ENCODE peak calls at places on chromosomes 12 and 14, in six cellular contexts. One of them, this sample, is unnamed.

GRCh38 chr14:73870525-73871235 is 16.0 kb upstream of the ZNF410 start:
- DNase-seq in IMR-90: no peak
- DNase-seq in H1: no peak
- DNase-seq in mesenchymal stem cell: no peak
- DNase-seq in H9: peak
- DNase-seq in trophoblast cell: no peak
- DNase-seq in this sample: no peak

GRCh38 chr12:33455096-33455495 is 15.5 kb upstream of the SYT10 start:
- DNase-seq in IMR-90: no peak
- DNase-seq in H1: no peak
- DNase-seq in mesenchymal stem cell: no peak
- DNase-seq in H9: no peak
- DNase-seq in trophoblast cell: peak
- DNase-seq in this sample: no peak

GRCh38 chr14:81990312-81990761 is 456.7 kb upstream of the SEL1L start:
- DNase-seq in IMR-90: peak
- DNase-seq in H1: peak
- DNase-seq in mesenchymal stem cell: peak
- DNase-seq in H9: peak
- DNase-seq in trophoblast cell: peak
- DNase-seq in this sample: peak

GRCh38 chr12:28089363-28089762 is 100.9 kb upstream of the CCDC91 start:
- DNase-seq in IMR-90: peak
- DNase-seq in H1: no peak
- DNase-seq in mesenchymal stem cell: peak
- DNase-seq in H9: no peak
- DNase-seq in trophoblast cell: no peak
- DNase-seq in this sample: no peak

GRCh38 chr12:103800252-103800771 is 40.7 kb downstream of the NT5DC3 start:
- DNase-seq in IMR-90: peak
- DNase-seq in H1: no peak
- DNase-seq in mesenchymal stem cell: no peak
- DNase-seq in H9: no peak
- DNase-seq in trophoblast cell: no peak
- DNase-seq in this sample: no peak

GRCh38 chr12:98371419-98371818 is 144.0 kb upstream of the TMPO start:
- DNase-seq in IMR-90: no peak
- DNase-seq in H1: no peak
- DNase-seq in mesenchymal stem cell: peak
- DNase-seq in H9: no peak
- DNase-seq in trophoblast cell: no peak
- DNase-seq in this sample: no peak

GRCh38 chr12:34606749-34607519 is 584.6 kb downstream of the ALG10 start:
- DNase-seq in IMR-90: no peak
- DNase-seq in H1: no peak
- DNase-seq in mesenchymal stem cell: no peak
- DNase-seq in H9: no peak
- DNase-seq in trophoblast cell: no peak
- DNase-seq in this sample: no peak

GRCh38 chr12:52119398-52120254 is 40.1 kb downstream of the SMIM41 start:
- DNase-seq in IMR-90: no peak
- DNase-seq in H1: peak
- DNase-seq in mesenchymal stem cell: peak
- DNase-seq in H9: peak
- DNase-seq in trophoblast cell: peak
- DNase-seq in this sample: peak

GRCh38 chr12:111309584-111309983 is 59.3 kb downstream of the PHETA1 start:
- DNase-seq in IMR-90: no peak
- DNase-seq in H1: no peak
- DNase-seq in mesenchymal stem cell: no peak
- DNase-seq in H9: no peak
- DNase-seq in trophoblast cell: no peak
- DNase-seq in this sample: no peak

GRCh38 chr14:90781344-90781761 is 34.9 kb downstream of the TTC7B start:
- DNase-seq in IMR-90: peak
- DNase-seq in H1: no peak
- DNase-seq in mesenchymal stem cell: peak
- DNase-seq in H9: no peak
- DNase-seq in trophoblast cell: no peak
- DNase-seq in this sample: no peak

GRCh38 chr12:40262657-40263056 is 37.9 kb downstream of the LRRK2 start:
- DNase-seq in IMR-90: no peak
- DNase-seq in H1: no peak
- DNase-seq in mesenchymal stem cell: no peak
- DNase-seq in H9: no peak
- DNase-seq in trophoblast cell: no peak
- DNase-seq in this sample: no peak

GRCh38 chr12:53231859-53232640 is at the start of gene RARG:
- DNase-seq in IMR-90: no peak
- DNase-seq in H1: peak
- DNase-seq in mesenchymal stem cell: peak
- DNase-seq in H9: peak
- DNase-seq in trophoblast cell: peak
- DNase-seq in this sample: no peak

GRCh38 chr12:65822732-65823480 is 1.4 kb upstream of the HMGA2 start:
- DNase-seq in IMR-90: peak
- DNase-seq in H1: peak
- DNase-seq in mesenchymal stem cell: peak
- DNase-seq in H9: peak
- DNase-seq in trophoblast cell: peak
- DNase-seq in this sample: peak

GRCh38 chr14:94390372-94391086 is 2.1 kb upstream of the SERPINA1 start:
- DNase-seq in IMR-90: no peak
- DNase-seq in H1: no peak
- DNase-seq in mesenchymal stem cell: no peak
- DNase-seq in H9: no peak
- DNase-seq in trophoblast cell: no peak
- DNase-seq in this sample: no peak

GRCh38 chr14:59632381-59632780 is 55.8 kb upstream of the CCDC175 start:
- DNase-seq in IMR-90: peak
- DNase-seq in H1: peak
- DNase-seq in mesenchymal stem cell: peak
- DNase-seq in H9: peak
- DNase-seq in trophoblast cell: peak
- DNase-seq in this sample: peak

GRCh38 chr14:53663709-53664108 is 292.9 kb downstream of the BMP4 start:
- DNase-seq in IMR-90: peak
- DNase-seq in H1: peak
- DNase-seq in mesenchymal stem cell: peak
- DNase-seq in H9: peak
- DNase-seq in trophoblast cell: no peak
- DNase-seq in this sample: peak

GRCh38 chr14:31047503-31047902 is 21.3 kb upstream of the STRN3 start:
- DNase-seq in IMR-90: no peak
- DNase-seq in H1: no peak
- DNase-seq in mesenchymal stem cell: no peak
- DNase-seq in H9: no peak
- DNase-seq in trophoblast cell: peak
- DNase-seq in this sample: no peak
- H4K91ac ChIP-seq in IMR-90: no peak
- H4K91ac ChIP-seq in H1: no peak
- H4K91ac ChIP-seq in mesenchymal stem cell: no peak
- H4K91ac ChIP-seq in H9: no peak
- H4K91ac ChIP-seq in trophoblast cell: no peak
- H4K91ac ChIP-seq in this sample: no peak

DNA sequence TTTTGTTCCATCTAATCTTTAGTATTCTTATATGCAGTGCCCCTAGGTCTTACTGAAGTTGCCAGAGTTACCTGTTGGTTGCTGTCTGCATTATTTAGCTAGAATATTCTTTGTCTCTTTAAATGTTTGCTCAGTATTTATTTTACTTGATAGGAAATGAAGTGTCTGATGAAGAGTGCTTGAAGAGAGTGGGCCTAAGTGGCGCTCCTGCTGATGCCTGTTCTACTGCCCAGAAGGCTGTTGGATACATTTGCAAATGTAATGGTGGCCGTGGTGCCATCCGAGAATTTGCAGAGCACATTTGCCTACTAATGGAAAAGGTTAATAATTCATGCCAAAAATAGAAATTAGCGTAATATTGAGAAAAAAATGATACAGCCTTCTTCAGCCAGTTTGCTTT is 18.9 kb downstream of the CMAS start:
- DNase-seq in IMR-90: no peak
- DNase-seq in H1: no peak
- DNase-seq in mesenchymal stem cell: no peak
- DNase-seq in H9: no peak
- DNase-seq in trophoblast cell: no peak
- DNase-seq in this sample: no peak
- H4K91ac ChIP-seq in IMR-90: no peak
- H4K91ac ChIP-seq in H1: no peak
- H4K91ac ChIP-seq in mesenchymal stem cell: no peak
- H4K91ac ChIP-seq in H9: no peak
- H4K91ac ChIP-seq in trophoblast cell: no peak
- H4K91ac ChIP-seq in this sample: no peak

DNA sequence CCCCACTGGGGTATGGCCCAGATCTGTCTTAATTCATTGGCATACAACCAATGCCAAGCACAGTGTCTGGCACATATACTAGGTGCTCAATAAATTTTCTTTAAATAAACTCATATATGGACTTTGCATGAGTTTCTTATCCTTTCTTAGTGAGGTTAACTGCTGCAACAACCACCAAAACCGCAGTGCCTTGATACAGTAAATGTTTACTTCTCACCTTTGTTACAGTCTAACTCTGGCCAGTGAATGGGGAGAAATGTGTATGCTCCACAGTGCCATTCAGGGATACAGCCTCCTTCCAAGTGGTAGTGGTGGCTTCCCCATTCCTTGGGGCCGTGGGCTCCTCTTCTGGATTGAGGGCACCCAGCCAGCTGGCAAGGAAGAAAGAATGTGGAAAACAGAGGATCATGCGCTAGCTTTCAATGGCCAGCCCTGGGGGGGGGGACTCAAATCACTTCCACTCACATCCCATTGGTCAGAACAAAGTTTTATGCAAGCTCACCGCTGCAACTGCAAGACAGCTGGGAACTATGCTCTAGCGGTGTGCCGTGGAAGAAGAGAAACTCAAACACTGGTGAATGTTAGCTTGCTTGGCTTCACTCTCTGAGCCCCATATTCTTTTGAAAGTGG is 51.1 kb upstream of the SOCS2 start:
- DNase-seq in IMR-90: peak
- DNase-seq in H1: no peak
- DNase-seq in mesenchymal stem cell: no peak
- DNase-seq in H9: peak
- DNase-seq in trophoblast cell: no peak
- DNase-seq in this sample: no peak
- H4K91ac ChIP-seq in IMR-90: no peak
- H4K91ac ChIP-seq in H1: no peak
- H4K91ac ChIP-seq in mesenchymal stem cell: no peak
- H4K91ac ChIP-seq in H9: no peak
- H4K91ac ChIP-seq in trophoblast cell: no peak
- H4K91ac ChIP-seq in this sample: no peak

DNA sequence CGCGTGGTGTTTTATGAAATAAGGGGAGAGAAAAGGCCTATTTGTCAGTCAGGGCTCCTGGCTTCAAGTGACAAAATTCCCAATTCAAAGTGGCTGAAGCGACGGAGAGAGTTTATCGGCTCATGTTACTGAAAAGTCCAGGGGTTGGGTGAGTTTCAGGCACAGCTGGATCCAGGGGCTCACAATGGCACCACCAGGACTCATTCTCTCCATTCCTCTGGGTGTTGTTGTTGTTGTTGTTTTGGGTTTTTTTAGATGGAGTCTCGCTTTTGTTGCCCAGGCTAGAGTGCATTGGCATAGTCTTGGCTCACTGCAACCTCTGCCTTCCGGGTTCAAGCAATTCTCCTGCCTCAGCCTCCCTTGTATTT is 119.4 kb downstream of the SCARB1 start:
- DNase-seq in IMR-90: no peak
- DNase-seq in H1: no peak
- DNase-seq in mesenchymal stem cell: no peak
- DNase-seq in H9: no peak
- DNase-seq in trophoblast cell: no peak
- DNase-seq in this sample: no peak
- H4K91ac ChIP-seq in IMR-90: no peak
- H4K91ac ChIP-seq in H1: no peak
- H4K91ac ChIP-seq in mesenchymal stem cell: no peak
- H4K91ac ChIP-seq in H9: no peak
- H4K91ac ChIP-seq in trophoblast cell: no peak
- H4K91ac ChIP-seq in this sample: no peak